ENCODE peak calls at places on chromosomes 6 and 20, in nine cellular contexts. Y is hepatocyte; R is fibroblast of lung; X is CD8-positive, alpha-beta memory T cell; H is NCI-H1694 treated with DMSO at 0.1 percent for 48 hours; T is NCI-H2171 treated with DMSO at 0.1 percent for 48 hours; A is activated gamma-delta T cell treated with Interleukin-2 at 50 U/mL for 16 hours; N is activated T-cell treated with anti-CD3 and anti-CD28 coated beads for 4 hours; K is upper lobe of right lung. U is an unnamed sample.

GRCh38 chr20:20456736-20457135 is 88.8 kb downstream of the INSM1 start:
- DNase-seq in R (no peak), X (no peak), N (no peak), T (no peak), Y (no peak), K (no peak), H (no peak), A (no peak), U (no peak)

GRCh38 chr20:31565699-31566331 is 39.3 kb upstream of the ID1 start:
- DNase-seq in K (no peak), Y (no peak), R (no peak), H (no peak), T (no peak), X (no peak), N (no peak), A (no peak), U (no peak)

GRCh38 chr6:167588920-167589614 is 237.6 kb upstream of the AFDN start:
- DNase-seq in X (no peak), N (no peak), K (no peak), R (no peak), H (no peak), Y (no peak), A (no peak), T (no peak), U (no peak)

GRCh38 chr20:1934578-1935573 is 39.7 kb downstream of the SIRPA start:
- DNase-seq in T (no peak), H (no peak), R (peak), Y (peak), X (no peak), K (peak), N (no peak), A (no peak), U (no peak)

GRCh38 chr6:128208078-128208477 is 307.2 kb upstream of the THEMIS start:
- DNase-seq in T (no peak), R (no peak), H (no peak), N (no peak), K (no peak), X (no peak), A (no peak), Y (no peak), U (no peak)

GRCh38 chr6:90368601-90369000 is 72.0 kb upstream of the BACH2 start:
- DNase-seq in T (no peak), Y (no peak), H (no peak), K (no peak), R (peak), A (no peak), N (no peak), X (no peak), U (no peak)

GRCh38 chr6:137589067-137589848 is 95.1 kb upstream of the OLIG3 start:
- DNase-seq in K (no peak), A (peak), T (peak), R (peak), Y (peak), X (peak), H (no peak), N (peak), U (no peak)

GRCh38 chr6:87066449-87067288 is 28.2 kb downstream of the CGA start:
- DNase-seq in T (peak), R (peak), A (no peak), X (peak), K (no peak), H (peak), N (no peak), Y (peak), U (peak)

GRCh38 chr6:34888441-34888820 is 589 bp upstream of the TAF11 start:
- DNase-seq in X (no peak), R (no peak), N (no peak), H (no peak), K (no peak), A (no peak), T (no peak), Y (no peak), U (peak)

GRCh38 chr6:16760536-16761468 is at the start of gene ATXN1:
- DNase-seq in N (peak), T (no peak), X (peak), Y (peak), A (peak), H (no peak), K (peak), R (no peak), U (peak)

GRCh38 chr6:3324262-3324942 is 65.7 kb downstream of the PSMG4 start:
- DNase-seq in N (no peak), X (no peak), Y (peak), H (no peak), R (peak), T (no peak), K (no peak), A (no peak), U (no peak)

GRCh38 chr6:136470044-136470443 is 80.2 kb downstream of the MAP7 start:
- DNase-seq in T (no peak), N (no peak), A (no peak), Y (no peak), K (no peak), X (no peak), H (no peak), R (no peak), U (no peak)

GRCh38 chr20:43389839-43390626 is 67.7 kb upstream of the SRSF6 start:
- DNase-seq in N (no peak), K (peak), A (no peak), H (no peak), X (no peak), Y (no peak), T (no peak), R (no peak), U (no peak)

GRCh38 chr6:143504369-143504768 is 7.2 kb downstream of the FUCA2 start:
- DNase-seq in K (no peak), A (no peak), N (no peak), T (no peak), Y (no peak), R (peak), H (no peak), X (no peak), U (no peak)

GRCh38 chr6:127618729-127619128 is 41.8 kb downstream of the C6orf58 start:
- DNase-seq in R (no peak), H (no peak), N (no peak), A (no peak), X (no peak), K (no peak), Y (no peak), T (no peak), U (no peak)

GRCh38 chr20:48933017-48933766 is 11.7 kb downstream of the ARFGEF2 start:
- DNase-seq in Y (peak), A (no peak), K (peak), R (no peak), X (no peak), H (no peak), N (no peak), T (peak), U (no peak)

GRCh38 chr6:33979750-33980149 is 166.1 kb downstream of the GRM4 start:
- DNase-seq in N (no peak), Y (no peak), R (no peak), X (no peak), T (no peak), K (no peak), H (no peak), A (no peak), U (no peak)

GRCh38 chr6:93272201-93272600 is 147.2 kb downstream of the EPHA7 start:
- DNase-seq in R (no peak), X (no peak), A (no peak), K (no peak), N (no peak), H (no peak), T (no peak), Y (no peak), U (no peak)

GRCh38 chr6:111857674-111858337 is 15.4 kb downstream of the FYN start:
- DNase-seq in R (no peak), X (no peak), K (no peak), Y (no peak), N (no peak), T (no peak), H (no peak), A (no peak), U (no peak)

GRCh38 chr6:89433637-89434499 is 916 bp downstream of the ANKRD6 start:
- DNase-seq in K (peak), H (no peak), X (no peak), R (no peak), T (no peak), A (peak), N (no peak), Y (peak), U (peak)

GRCh38 chr6:135939216-135939610 is 87.7 kb downstream of the PDE7B start:
- DNase-seq in A (no peak), T (no peak), H (peak), K (no peak), N (no peak), R (peak), X (no peak), Y (peak), U (peak)

GRCh38 chr20:4412216-4412615 is 309.5 kb upstream of the PRND start:
- DNase-seq in N (no peak), H (no peak), X (no peak), R (no peak), T (no peak), Y (no peak), A (no peak), K (no peak), U (no peak)

GRCh38 chr6:166036321-166037105 is 131.1 kb downstream of the TBXT start:
- DNase-seq in H (no peak), Y (no peak), N (no peak), R (no peak), K (no peak), A (no peak), X (no peak), T (no peak), U (no peak)

GRCh38 chr6:142744836-142745235 is 200.1 kb downstream of the HIVEP2 start:
- DNase-seq in N (no peak), A (no peak), H (no peak), R (no peak), X (no peak), T (no peak), Y (no peak), K (no peak), U (no peak)

GRCh38 chr20:11755071-11755881 is 162.4 kb upstream of the BTBD3 start:
- DNase-seq in X (no peak), K (no peak), H (no peak), R (no peak), A (no peak), N (no peak), Y (no peak), T (no peak), U (peak)

GRCh38 chr6:8177721-8178120 is 75.4 kb upstream of the EEF1E1 start:
- DNase-seq in K (no peak), N (no peak), T (no peak), H (no peak), A (no peak), R (no peak), Y (no peak), X (no peak), U (no peak)

GRCh38 chr6:4280721-4281120 is 145.3 kb upstream of the ECI2 start:
- DNase-seq in N (no peak), Y (peak), T (no peak), X (no peak), K (no peak), R (peak), H (no peak), A (no peak), U (peak)

GRCh38 chr6:129598244-129599187 is 111.5 kb downstream of the ARHGAP18 start:
- DNase-seq in T (peak), N (no peak), Y (peak), K (no peak), A (no peak), R (peak), H (peak), X (no peak), U (peak)

GRCh38 chr6:34232901-34233300 is 3.8 kb upstream of the HMGA1 start:
- DNase-seq in T (no peak), N (no peak), R (no peak), X (no peak), A (no peak), K (no peak), Y (no peak), H (no peak), U (no peak)

GRCh38 chr6:1547785-1548184 is 61.9 kb upstream of the FOXC1 start:
- DNase-seq in T (no peak), N (no peak), H (no peak), X (no peak), A (no peak), R (no peak), K (no peak), Y (no peak), U (no peak)

GRCh38 chr6:132887204-132887603 is 72.8 kb downstream of the RPS12 start:
- DNase-seq in T (no peak), H (no peak), X (no peak), R (peak), K (no peak), N (no peak), A (no peak), Y (no peak), U (no peak)

GRCh38 chr6:145891126-145891525 is 73.0 kb downstream of the SHPRH start:
- DNase-seq in H (no peak), Y (no peak), K (no peak), X (no peak), T (no peak), A (no peak), N (no peak), R (peak), U (no peak)

GRCh38 chr6:34877869-34878485 is 9.9 kb downstream of the TAF11 start:
- DNase-seq in N (no peak), R (no peak), X (no peak), Y (no peak), A (no peak), H (no peak), T (no peak), K (no peak), U (no peak)

GRCh38 chr6:24126586-24127192 is 674 bp downstream of the NRSN1 start:
- DNase-seq in H (no peak), T (peak), N (no peak), Y (peak), R (peak), A (no peak), K (no peak), X (no peak), U (no peak)

GRCh38 chr6:44569931-44570385 is 182.5 kb downstream of the CDC5L start:
- DNase-seq in H (no peak), A (no peak), Y (no peak), N (no peak), K (peak), R (peak), T (no peak), X (no peak), U (peak)

GRCh38 chr20:29878777-29879442 is 1378.6 kb upstream of the DEFB115 start:
- DNase-seq in H (no peak), X (peak), A (no peak), T (no peak), Y (no peak), K (peak), N (no peak), R (no peak), U (no peak)

GRCh38 chr6:139135578-139136545 is 982 bp downstream of the HECA start:
- DNase-seq in R (peak), N (no peak), X (peak), T (peak), H (no peak), Y (peak), K (peak), A (peak), U (peak)

GRCh38 chr6:153511896-153512496 is 380.9 kb upstream of the RGS17 start:
- DNase-seq in K (no peak), A (no peak), R (peak), H (no peak), N (no peak), Y (peak), X (no peak), T (peak), U (peak)

GRCh38 chr6:168342626-168343025 is 23.0 kb upstream of the DACT2 start:
- DNase-seq in H (no peak), T (no peak), K (no peak), A (no peak), R (no peak), Y (no peak), X (no peak), N (no peak), U (no peak)

GRCh38 chr6:42367353-42368011 is 84.2 kb downstream of the TRERF1 start:
- DNase-seq in K (peak), Y (no peak), A (peak), T (no peak), R (peak), N (no peak), H (no peak), X (no peak), U (no peak)

U was measured in cerebellum.